ENCODE peak calls at places on chromosomes 11 and 22, in nine cellular contexts. V is bronchial epithelial cell; W is heart right ventricle; J is left lung; N is dorsolateral prefrontal cortex; Q is ovary; K is colonic mucosa; U is effector memory CD4-positive, alpha-beta T cell; T is CD4-positive, alpha-beta T cell. G is an unnamed sample.

GRCh38 chr22:48222742-48223487 is 1460.5 kb downstream of the TBC1D22A start:
- DNase-seq in V (no peak), W (no peak), J (no peak), N (no peak), Q (no peak), K (no peak), U (no peak), T (no peak), G (no peak)

GRCh38 chr11:11805228-11805627 is 36.5 kb upstream of the USP47 start:
- DNase-seq in V (no peak), W (no peak), J (no peak), N (no peak), Q (no peak), K (no peak), U (no peak), T (no peak), G (no peak)

GRCh38 chr11:129117595-129118350 is 74.4 kb downstream of the ARHGAP32 start:
- DNase-seq in V (peak; percentile 68), W (no peak), J (no peak), N (no peak), Q (peak; percentile 11), K (peak; percentile 71), U (no peak), T (peak; percentile 12), G (no peak)

GRCh38 chr11:130582994-130583393 is 134.5 kb downstream of the ADAMTS15 start:
- DNase-seq in V (no peak), W (no peak), J (no peak), N (no peak), Q (no peak), K (no peak), U (no peak), T (no peak), G (no peak)

GRCh38 chr11:112354364-112354763 is 93.7 kb upstream of the PLET1 start:
- DNase-seq in V (no peak), W (no peak), J (no peak), N (no peak), Q (no peak), K (no peak), U (no peak), T (no peak), G (no peak)

GRCh38 chr11:123448798-123449197 is 18.7 kb downstream of the GRAMD1B start:
- DNase-seq in V (no peak), W (no peak), J (no peak), N (no peak), Q (no peak), K (no peak), U (no peak), T (no peak), G (no peak)

GRCh38 chr11:3929232-3929631 is 73.8 kb downstream of the STIM1 start:
- DNase-seq in V (no peak), W (no peak), J (no peak), N (no peak), Q (no peak), K (no peak), U (no peak), T (no peak), G (no peak)

GRCh38 chr22:46043339-46043738 is 66.4 kb upstream of the WNT7B start:
- DNase-seq in V (no peak), W (no peak), J (peak; percentile 30), N (peak; percentile 18), Q (peak; percentile 19), K (no peak), U (no peak), T (no peak), G (peak; percentile 5)

GRCh38 chr22:38824587-38824986 is 19.2 kb downstream of the NPTXR start:
- DNase-seq in V (peak; percentile 44), W (peak; percentile 49), J (no peak), N (peak; percentile 63), Q (peak; percentile 53), K (peak; percentile 41), U (no peak), T (no peak), G (no peak)

GRCh38 chr11:85783758-85784157 is 27.2 kb downstream of the SYTL2 start:
- DNase-seq in V (no peak), W (no peak), J (no peak), N (no peak), Q (no peak), K (no peak), U (no peak), T (no peak), G (no peak)

GRCh38 chr11:9941991-9942390 is 278.1 kb downstream of the SWAP70 start:
- DNase-seq in V (no peak), W (no peak), J (no peak), N (no peak), Q (no peak), K (no peak), U (no peak), T (no peak), G (no peak)

DNA sequence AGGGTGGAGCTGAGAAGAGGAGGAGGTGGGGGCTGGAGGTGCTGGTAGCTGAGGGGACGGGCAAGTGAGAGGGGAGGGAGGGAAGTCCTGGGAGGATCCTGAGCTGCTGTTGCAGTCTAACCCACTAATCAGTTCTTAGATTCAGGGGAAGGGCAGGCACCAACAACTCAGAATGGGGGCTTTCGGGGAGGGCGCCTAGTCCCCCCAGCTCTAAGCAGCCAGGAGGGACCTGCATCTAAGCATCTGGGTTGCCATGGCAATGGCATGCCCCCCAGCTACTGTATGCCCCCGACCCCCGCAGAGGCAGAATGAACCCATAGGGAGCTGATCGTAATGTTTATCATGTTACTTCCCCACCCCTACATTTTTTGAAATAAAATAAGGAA is 24.4 kb downstream of the FADS3 start:
- DNase-seq in V (no peak), W (no peak), J (no peak), N (no peak), Q (no peak), K (no peak), U (no peak), T (no peak), G (no peak)
- H3K27me3 ChIP-seq in V (no peaks in the 10 kb centered on the region), W (no peaks in the 10 kb centered on the region), J (peaks cover 8% of the 10 kb centered on the region), N (no peaks in the 10 kb centered on the region), Q (no peaks in the 10 kb centered on the region), K (no peaks in the 10 kb centered on the region), U (no peaks in the 10 kb centered on the region), T (no peaks in the 10 kb centered on the region), G (no peaks in the 10 kb centered on the region)

GRCh38 chr11:120105576-120105975 is 32.3 kb downstream of the TRIM29 start:
- DNase-seq in V (no peak), W (no peak), J (no peak), N (no peak), Q (no peak), K (no peak), U (no peak), T (no peak), G (no peak)

GRCh38 chr11:120108785-120109168 is 29.1 kb downstream of the TRIM29 start:
- DNase-seq in V (peak; percentile 43), W (no peak), J (no peak), N (no peak), Q (no peak), K (no peak), U (no peak), T (no peak), G (no peak)

GRCh38 chr11:120104041-120104440 is 33.9 kb downstream of the TRIM29 start:
- DNase-seq in V (no peak), W (no peak), J (no peak), N (no peak), Q (no peak), K (no peak), U (no peak), T (no peak), G (no peak)

GRCh38 chr11:120108154-120108784 is 29.6 kb downstream of the TRIM29 start:
- DNase-seq in V (peak; percentile 38), W (peak; percentile 71), J (peak; percentile 49), N (peak; percentile 90), Q (peak; percentile 34), K (peak; percentile 77), U (no peak), T (peak; percentile 46), G (peak; percentile 70)

DNA sequence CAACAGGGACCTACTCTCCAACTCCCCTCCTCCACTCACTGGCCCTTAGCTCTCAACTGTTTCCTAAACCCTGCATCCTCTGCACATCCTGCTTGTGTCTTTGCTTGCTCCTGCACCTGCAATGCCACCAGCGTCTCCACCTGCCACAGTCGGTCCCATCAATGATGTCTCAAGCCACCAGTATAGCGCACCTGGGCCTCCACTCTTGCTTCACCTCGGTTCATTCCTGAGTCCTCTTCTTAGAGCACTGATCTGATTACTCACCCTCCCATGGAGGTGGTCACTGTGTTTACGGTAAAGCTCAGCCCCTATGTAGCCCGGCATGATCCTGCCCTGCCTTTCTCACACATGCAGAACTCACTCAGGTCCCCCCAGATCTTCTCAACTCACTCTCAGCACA is 31.6 kb downstream of the TRIM29 start:
- DNase-seq in V (no peak), W (no peak), J (no peak), N (no peak), Q (no peak), K (no peak), U (no peak), T (no peak), G (no peak)
- H3K27me3 ChIP-seq in V (peaks cover 8% of the 10 kb centered on the region), W (peaks cover 5% of the 10 kb centered on the region), J (peaks cover 33% of the 10 kb centered on the region), N (no peaks in the 10 kb centered on the region), Q (no peaks in the 10 kb centered on the region), K (no peaks in the 10 kb centered on the region), U (no peaks in the 10 kb centered on the region), T (peaks cover 5% of the 10 kb centered on the region), G (no peaks in the 10 kb centered on the region)

DNA sequence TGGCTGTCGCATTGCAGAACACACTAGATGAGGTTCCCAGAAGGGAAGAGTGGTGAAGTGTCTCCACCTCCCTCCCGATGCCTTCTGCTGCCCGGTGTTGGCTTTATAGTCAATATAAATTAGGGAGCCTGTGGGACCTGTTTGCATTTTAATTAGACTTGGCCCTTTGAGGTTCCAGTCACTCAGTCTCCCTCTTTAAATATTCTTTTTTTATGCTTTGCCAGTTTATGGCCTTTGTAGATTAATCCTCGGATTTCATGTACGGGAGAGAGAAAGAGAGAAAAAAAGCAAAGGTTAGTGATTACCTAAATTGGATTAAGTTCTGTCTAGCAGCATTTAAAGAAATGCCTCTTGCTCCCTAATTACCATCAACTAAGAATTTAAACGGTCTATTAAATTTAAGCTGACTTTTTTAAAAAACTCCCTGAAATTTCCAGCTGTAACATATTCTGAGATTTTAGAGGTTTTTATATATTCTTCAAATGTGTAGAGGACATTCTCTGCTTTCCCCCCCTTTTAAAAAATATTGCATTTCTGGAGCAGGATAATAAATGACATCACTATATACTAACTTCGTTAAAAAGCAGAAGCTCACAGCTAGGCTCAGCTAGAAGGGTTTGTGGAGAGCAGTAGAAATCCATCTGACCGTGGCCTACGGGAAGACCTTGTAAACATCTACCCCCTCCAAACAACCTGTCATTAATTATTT is 84.4 kb downstream of the PRR5L start:
- DNase-seq in V (no peak), W (no peak), J (no peak), N (no peak), Q (no peak), K (no peak), U (no peak), T (no peak), G (no peak)
- H3K27me3 ChIP-seq in V (no peaks in the 10 kb centered on the region), W (peaks cover 16% of the 10 kb centered on the region), J (peaks cover 34% of the 10 kb centered on the region), N (no peaks in the 10 kb centered on the region), Q (no peaks in the 10 kb centered on the region), K (no peaks in the 10 kb centered on the region), U (no peaks in the 10 kb centered on the region), T (peaks cover 28% of the 10 kb centered on the region), G (peaks cover 7% of the 10 kb centered on the region)

DNA sequence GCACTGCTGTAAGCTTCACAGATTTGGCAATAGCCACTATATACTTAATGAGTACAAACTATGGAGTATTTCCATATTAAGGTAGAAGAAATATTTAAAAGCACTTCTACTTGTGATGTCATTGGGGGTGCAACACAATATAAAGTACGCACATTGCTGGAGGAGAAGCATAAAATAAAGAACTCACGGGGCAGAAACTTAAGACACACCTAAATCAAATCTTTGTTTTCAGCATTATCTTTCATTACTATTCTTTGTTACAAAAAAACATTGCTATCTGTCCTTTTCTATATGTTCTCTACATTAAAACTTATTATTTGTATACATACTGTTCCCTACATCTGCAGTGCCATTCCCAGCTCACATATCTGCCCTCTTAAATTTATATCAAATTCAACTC is 93.3 kb upstream of the VPREB1 start:
- DNase-seq in V (no peak), W (no peak), J (no peak), N (no peak), Q (no peak), K (no peak), U (no peak), T (no peak), G (no peak)
- H3K27me3 ChIP-seq in V (peaks cover 4% of the 10 kb centered on the region), W (peaks cover 17% of the 10 kb centered on the region), J (peaks cover 37% of the 10 kb centered on the region), N (peaks cover 34% of the 10 kb centered on the region), Q (no peaks in the 10 kb centered on the region), K (no peaks in the 10 kb centered on the region), U (no peaks in the 10 kb centered on the region), T (peaks cover 33% of the 10 kb centered on the region), G (no peaks in the 10 kb centered on the region)